ENCODE peak calls at places on chromosomes 7 and 10, in ten cellular contexts. Q is CD4-positive, alpha-beta T cell; H is prostate gland; J is omental fat pad; O is PC-3; Z is IMR-90; I is neural crest cell; B is HCT116; C is GM12878; U is nephron progenitor cell. K is an unnamed sample.

GRCh38 chr7:45654341-45654740 is 80.2 kb downstream of the ADCY1 start:
- DNase-seq in Q (no peak), H (no peak), J (no peak), O (no peak), Z (no peak), I (no peak), B (no peak), C (no peak), U (no peak), K (no peak)

GRCh38 chr10:61294131-61294530 is 159.1 kb downstream of the TMEM26 start:
- DNase-seq in Q (no peak), H (peak), J (no peak), O (no peak), Z (no peak), I (no peak), B (no peak), C (no peak), U (no peak), K (no peak)

GRCh38 chr7:30533886-30534285 is 29.3 kb upstream of the GGCT start:
- DNase-seq in Q (no peak), H (no peak), J (no peak), O (no peak), Z (no peak), I (no peak), B (no peak), C (no peak), U (no peak), K (no peak)

GRCh38 chr10:122515022-122515424 is 45.5 kb upstream of the DMBT1 start:
- DNase-seq in Q (no peak), H (no peak), J (no peak), O (no peak), Z (no peak), I (no peak), B (no peak), C (no peak), U (no peak), K (no peak)

GRCh38 chr10:34467364-34467763 is 347.7 kb downstream of the PARD3 start:
- DNase-seq in Q (no peak), H (no peak), J (no peak), O (no peak), Z (no peak), I (no peak), B (no peak), C (no peak), U (no peak), K (no peak)

GRCh38 chr7:604038-604883 is 84.6 kb upstream of the PDGFA start:
- DNase-seq in Q (peak), H (peak), J (no peak), O (no peak), Z (peak), I (no peak), B (no peak), C (peak), U (no peak), K (no peak)

GRCh38 chr10:110744767-110745166 is 100.6 kb downstream of the RBM20 start:
- DNase-seq in Q (no peak), H (no peak), J (no peak), O (no peak), Z (no peak), I (no peak), B (no peak), C (no peak), U (no peak), K (no peak)

GRCh38 chr10:103598654-103599115 is 105.2 kb downstream of the NEURL1 start:
- DNase-seq in Q (no peak), H (peak), J (no peak), O (peak), Z (peak), I (peak), B (peak), C (no peak), U (peak), K (peak)

GRCh38 chr7:65448824-65449504 is 75.3 kb downstream of the ZNF92 start:
- DNase-seq in Q (no peak), H (no peak), J (no peak), O (peak), Z (peak), I (no peak), B (no peak), C (no peak), U (no peak), K (no peak)

GRCh38 chr10:89837173-89838001 is 136.0 kb downstream of the KIF20B start:
- DNase-seq in Q (peak), H (peak), J (no peak), O (peak), Z (peak), I (no peak), B (no peak), C (no peak), U (no peak), K (peak)

GRCh38 chr7:40536406-40536805 is 401.6 kb downstream of the SUGCT start:
- DNase-seq in Q (no peak), H (no peak), J (no peak), O (no peak), Z (no peak), I (no peak), B (no peak), C (no peak), U (no peak), K (no peak)

GRCh38 chr10:96588601-96589419 is 2.0 kb upstream of the TM9SF3 start:
- DNase-seq in Q (no peak), H (no peak), J (no peak), O (no peak), Z (peak), I (no peak), B (no peak), C (peak), U (no peak), K (no peak)

GRCh38 chr10:91901784-91902677 is 7.3 kb downstream of the FGFBP3 start:
- DNase-seq in Q (no peak), H (peak), J (no peak), O (peak), Z (peak), I (no peak), B (peak), C (no peak), U (no peak), K (peak)

GRCh38 chr10:118258285-118258684 is 83.8 kb downstream of the FAM204A start:
- DNase-seq in Q (no peak), H (no peak), J (no peak), O (no peak), Z (no peak), I (no peak), B (no peak), C (no peak), U (no peak), K (no peak)

GRCh38 chr10:92627845-92628480 is 35.0 kb downstream of the KIF11 start:
- DNase-seq in Q (no peak), H (no peak), J (no peak), O (no peak), Z (no peak), I (no peak), B (no peak), C (no peak), U (no peak), K (no peak)

GRCh38 chr10:127059314-127059713 is 137.1 kb downstream of the INSYN2A start:
- DNase-seq in Q (no peak), H (no peak), J (no peak), O (no peak), Z (no peak), I (no peak), B (no peak), C (no peak), U (no peak), K (no peak)

GRCh38 chr7:2943851-2944601 is 99.6 kb downstream of the CARD11 start:
- DNase-seq in Q (no peak), H (no peak), J (peak), O (no peak), Z (no peak), I (no peak), B (no peak), C (no peak), U (no peak), K (no peak)

GRCh38 chr10:91410638-91411367 is 659 bp downstream of the HECTD2 start:
- DNase-seq in Q (no peak), H (peak), J (no peak), O (peak), Z (peak), I (no peak), B (no peak), C (no peak), U (no peak), K (no peak)

GRCh38 chr7:100673942-100674431 is 447 bp downstream of the GNB2 start:
- DNase-seq in Q (peak), H (no peak), J (no peak), O (no peak), Z (no peak), I (no peak), B (no peak), C (no peak), U (peak), K (no peak)

DNA sequence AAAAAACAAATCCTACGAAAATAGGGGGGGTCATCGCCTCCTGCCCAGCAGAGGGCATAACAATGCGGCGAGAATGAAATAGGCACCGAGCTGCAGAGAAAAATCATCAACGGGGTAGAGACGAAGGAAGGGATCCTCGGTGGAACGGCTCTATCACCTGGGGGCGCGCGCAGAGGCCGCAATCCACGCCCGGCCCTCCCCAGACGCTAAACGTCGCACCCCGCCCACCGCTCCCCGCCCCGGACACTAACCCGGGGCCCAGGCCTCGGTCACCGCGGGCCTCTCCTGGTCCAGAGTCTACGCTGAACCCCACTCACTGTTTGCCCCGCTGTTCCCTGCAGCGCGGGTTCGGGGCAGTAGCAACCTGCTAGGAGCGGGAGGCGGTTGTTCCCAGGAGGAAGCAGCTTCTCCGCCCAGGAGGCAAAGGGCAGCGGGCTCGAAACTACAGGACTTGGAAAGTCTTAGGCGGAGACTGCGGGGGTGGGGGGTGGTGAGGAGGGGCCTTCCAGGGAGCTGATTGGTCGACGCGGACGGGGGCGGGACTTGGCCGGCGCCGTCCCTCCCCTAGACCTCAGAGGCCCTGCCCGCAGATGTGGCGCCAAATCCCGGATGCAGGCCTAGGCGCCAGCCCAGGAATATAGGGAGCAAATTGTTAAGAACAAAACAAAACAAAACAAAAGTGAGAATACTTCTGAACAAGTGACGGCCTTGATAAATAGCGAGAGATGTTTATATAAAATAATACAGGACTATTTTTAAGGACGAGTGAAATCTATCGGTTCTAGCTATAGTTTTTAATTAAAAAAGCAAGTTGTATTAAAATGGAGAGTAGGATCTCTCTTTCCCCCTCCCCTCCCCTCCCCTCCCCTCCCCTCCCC is at the start of gene TCAF1:
- DNase-seq in Q (peak), H (peak), J (peak), O (peak), Z (peak), I (peak), B (peak), C (peak), U (peak), K (peak)
- TF ChIP-seq CTCF in Q (peak), H (no peak), J (no peak), O (peak), Z (peak), I (peak), B (peak), C (peak), U (no peak), K (peak)

GRCh38 chr7:141227454-141227853 is 153.6 kb downstream of the TMEM178B start:
- DNase-seq in Q (no peak), H (no peak), J (no peak), O (no peak), Z (no peak), I (no peak), B (no peak), C (no peak), U (peak), K (no peak)

GRCh38 chr7:141225916-141226618 is 152.2 kb downstream of the TMEM178B start:
- DNase-seq in Q (no peak), H (no peak), J (no peak), O (no peak), Z (no peak), I (no peak), B (no peak), C (peak), U (no peak), K (no peak)

GRCh38 chr7:141228482-141228881 is 154.6 kb downstream of the TMEM178B start:
- DNase-seq in Q (no peak), H (no peak), J (no peak), O (no peak), Z (no peak), I (no peak), B (no peak), C (no peak), U (no peak), K (no peak)

GRCh38 chr7:141232286-141233051 is 158.6 kb downstream of the TMEM178B start:
- DNase-seq in Q (no peak), H (no peak), J (no peak), O (no peak), Z (no peak), I (no peak), B (no peak), C (no peak), U (no peak), K (no peak)

GRCh38 chr7:141231018-141231792 is 157.3 kb downstream of the TMEM178B start:
- DNase-seq in Q (no peak), H (no peak), J (no peak), O (peak), Z (peak), I (peak), B (peak), C (no peak), U (peak), K (peak)
- TF ChIP-seq CTCF in Q (no peak), H (no peak), J (no peak), O (peak), Z (peak), I (peak), B (peak), C (peak), U (peak), K (no peak)

GRCh38 chr7:148464932-148465331 is 125.6 kb upstream of the C7orf33 start:
- DNase-seq in Q (no peak), H (no peak), J (no peak), O (no peak), Z (no peak), I (no peak), B (no peak), C (no peak), U (no peak), K (no peak)
- TF ChIP-seq CTCF in Q (no peak), H (no peak), J (no peak), O (no peak), Z (no peak), I (no peak), B (no peak), C (no peak), U (no peak), K (no peak)

DNA sequence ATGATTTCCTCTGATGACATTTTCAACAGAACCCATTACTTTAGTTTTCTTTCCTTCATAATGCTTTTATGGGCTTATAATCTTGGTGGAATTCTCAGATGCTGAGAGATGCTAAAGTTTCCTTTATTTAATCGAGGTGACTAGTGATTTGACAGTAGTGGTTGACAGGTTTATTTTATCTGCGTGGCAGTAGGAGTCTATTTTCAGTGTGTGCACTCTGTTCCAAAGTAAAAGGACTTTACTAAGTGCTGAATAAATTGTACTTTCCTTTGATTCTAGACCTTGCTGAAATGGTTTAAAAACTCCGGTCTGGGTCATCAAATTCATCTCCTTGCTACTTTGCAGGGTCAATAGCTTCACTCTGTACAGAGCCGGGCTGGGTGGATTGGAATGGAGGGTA is 900.3 kb downstream of the LRMDA start:
- DNase-seq in Q (no peak), H (no peak), J (no peak), O (no peak), Z (no peak), I (no peak), B (no peak), C (no peak), U (no peak), K (no peak)
- TF ChIP-seq CTCF in Q (no peak), H (no peak), J (no peak), O (no peak), Z (no peak), I (no peak), B (no peak), C (no peak), U (no peak), K (no peak)